ENCODE peak calls at places on chromosomes 12 and 14, in five cellular contexts. One of them, this sample, is unnamed.

GRCh38 chr14:103370087-103370486 is 15.1 kb upstream of the MARK3 start:
- DNase-seq in A673: no peak
- DNase-seq in tibial nerve: no peak
- DNase-seq in left ventricle myocardium inferior: no peak
- DNase-seq in IMR-90: no peak
- DNase-seq in this sample: no peak

GRCh38 chr14:35384386-35385041 is 20.0 kb downstream of the NFKBIA start:
- DNase-seq in IMR-90: peak; percentile 99
- DNase-seq in left ventricle myocardium inferior: peak; percentile 65
- DNase-seq in A673: no peak
- DNase-seq in tibial nerve: no peak
- DNase-seq in this sample: no peak

GRCh38 chr14:93959239-93960107 is 16.9 kb downstream of the ASB2 start:
- DNase-seq in tibial nerve: no peak
- DNase-seq in IMR-90: peak; percentile 95
- DNase-seq in A673: no peak
- DNase-seq in left ventricle myocardium inferior: no peak
- DNase-seq in this sample: peak; percentile 53

GRCh38 chr14:22882529-22883190 is 362 bp upstream of the REM2 start:
- DNase-seq in A673: peak; percentile 48
- DNase-seq in tibial nerve: no peak
- DNase-seq in IMR-90: peak; percentile 46
- DNase-seq in left ventricle myocardium inferior: no peak
- DNase-seq in this sample: no peak

GRCh38 chr12:99454539-99455172 is 192.9 kb upstream of the GARIN6 start:
- DNase-seq in A673: no peak
- DNase-seq in tibial nerve: no peak
- DNase-seq in IMR-90: no peak
- DNase-seq in left ventricle myocardium inferior: no peak
- DNase-seq in this sample: no peak

GRCh38 chr12:121456551-121456950 is 56.6 kb downstream of the RNF34 start:
- DNase-seq in A673: no peak
- DNase-seq in IMR-90: no peak
- DNase-seq in tibial nerve: no peak
- DNase-seq in left ventricle myocardium inferior: no peak
- DNase-seq in this sample: no peak

GRCh38 chr14:75793806-75794205 is 132.8 kb downstream of the TTLL5 start:
- DNase-seq in left ventricle myocardium inferior: no peak
- DNase-seq in IMR-90: peak; percentile 20
- DNase-seq in A673: no peak
- DNase-seq in tibial nerve: no peak
- DNase-seq in this sample: no peak

GRCh38 chr12:104748790-104749189 is 209.3 kb downstream of the SLC41A2 start:
- DNase-seq in A673: no peak
- DNase-seq in IMR-90: peak; percentile 60
- DNase-seq in left ventricle myocardium inferior: no peak
- DNase-seq in tibial nerve: no peak
- DNase-seq in this sample: peak; percentile 60

GRCh38 chr14:92135269-92135668 is 13.5 kb downstream of the CPSF2 start:
- DNase-seq in tibial nerve: no peak
- DNase-seq in A673: peak; percentile 26
- DNase-seq in left ventricle myocardium inferior: no peak
- DNase-seq in IMR-90: peak; percentile 59
- DNase-seq in this sample: no peak

GRCh38 chr12:65232490-65233077 is 45.9 kb upstream of the MSRB3 start:
- DNase-seq in IMR-90: peak; percentile 38
- DNase-seq in left ventricle myocardium inferior: no peak
- DNase-seq in A673: peak; percentile 52
- DNase-seq in tibial nerve: no peak
- DNase-seq in this sample: no peak

GRCh38 chr14:80390911-80391310 is 179.6 kb upstream of the DIO2 start:
- DNase-seq in A673: peak; percentile 2
- DNase-seq in tibial nerve: no peak
- DNase-seq in IMR-90: peak; percentile 51
- DNase-seq in left ventricle myocardium inferior: no peak
- DNase-seq in this sample: no peak

GRCh38 chr12:120625557-120626419 is 14.6 kb upstream of the CABP1 start:
- DNase-seq in A673: peak; percentile 24
- DNase-seq in IMR-90: no peak
- DNase-seq in left ventricle myocardium inferior: no peak
- DNase-seq in tibial nerve: no peak
- DNase-seq in this sample: no peak

GRCh38 chr12:55717397-55718007 is 1.7 kb downstream of the BLOC1S1 start:
- DNase-seq in A673: no peak
- DNase-seq in left ventricle myocardium inferior: no peak
- DNase-seq in IMR-90: peak; percentile 86
- DNase-seq in tibial nerve: no peak
- DNase-seq in this sample: no peak

GRCh38 chr12:2531371-2531770 is 263.4 kb upstream of the FKBP4 start:
- DNase-seq in tibial nerve: no peak
- DNase-seq in left ventricle myocardium inferior: no peak
- DNase-seq in A673: no peak
- DNase-seq in IMR-90: peak; percentile 8
- DNase-seq in this sample: no peak

GRCh38 chr12:14960548-14961465 is 594 bp downstream of the ARHGDIB start:
- DNase-seq in IMR-90: peak; percentile 36
- DNase-seq in left ventricle myocardium inferior: peak; percentile 55
- DNase-seq in tibial nerve: no peak
- DNase-seq in A673: peak; percentile 86
- DNase-seq in this sample: no peak

GRCh38 chr14:92847220-92848148 is 53.4 kb downstream of the GOLGA5 start:
- DNase-seq in left ventricle myocardium inferior: no peak
- DNase-seq in IMR-90: no peak
- DNase-seq in tibial nerve: no peak
- DNase-seq in A673: no peak
- DNase-seq in this sample: no peak

GRCh38 chr12:8648598-8649205 is 13.9 kb downstream of the MFAP5 start:
- DNase-seq in A673: no peak
- DNase-seq in IMR-90: no peak
- DNase-seq in tibial nerve: no peak
- DNase-seq in left ventricle myocardium inferior: no peak
- DNase-seq in this sample: no peak

GRCh38 chr14:97456958-97457357 is 659.8 kb downstream of the VRK1 start:
- DNase-seq in A673: peak; percentile 26
- DNase-seq in tibial nerve: no peak
- DNase-seq in left ventricle myocardium inferior: no peak
- DNase-seq in IMR-90: no peak
- DNase-seq in this sample: no peak

GRCh38 chr14:60163741-60164140 is 1.5 kb downstream of the DHRS7 start:
- DNase-seq in tibial nerve: no peak
- DNase-seq in A673: no peak
- DNase-seq in IMR-90: no peak
- DNase-seq in left ventricle myocardium inferior: no peak
- DNase-seq in this sample: no peak

GRCh38 chr12:113091506-113091905 is 35.0 kb downstream of the DTX1 start:
- DNase-seq in IMR-90: no peak
- DNase-seq in left ventricle myocardium inferior: no peak
- DNase-seq in A673: no peak
- DNase-seq in tibial nerve: no peak
- DNase-seq in this sample: no peak

GRCh38 chr12:113095405-113095804 is 38.9 kb downstream of the DTX1 start:
- DNase-seq in IMR-90: no peak
- DNase-seq in A673: no peak
- DNase-seq in left ventricle myocardium inferior: no peak
- DNase-seq in tibial nerve: no peak
- DNase-seq in this sample: no peak

GRCh38 chr12:113094738-113095137 is 38.2 kb downstream of the DTX1 start:
- DNase-seq in IMR-90: no peak
- DNase-seq in A673: no peak
- DNase-seq in tibial nerve: no peak
- DNase-seq in left ventricle myocardium inferior: no peak
- DNase-seq in this sample: no peak

GRCh38 chr12:113092478-113093408 is 36.2 kb downstream of the DTX1 start:
- DNase-seq in IMR-90: no peak
- DNase-seq in left ventricle myocardium inferior: peak; percentile 30
- DNase-seq in tibial nerve: no peak
- DNase-seq in A673: no peak
- DNase-seq in this sample: no peak

DNA sequence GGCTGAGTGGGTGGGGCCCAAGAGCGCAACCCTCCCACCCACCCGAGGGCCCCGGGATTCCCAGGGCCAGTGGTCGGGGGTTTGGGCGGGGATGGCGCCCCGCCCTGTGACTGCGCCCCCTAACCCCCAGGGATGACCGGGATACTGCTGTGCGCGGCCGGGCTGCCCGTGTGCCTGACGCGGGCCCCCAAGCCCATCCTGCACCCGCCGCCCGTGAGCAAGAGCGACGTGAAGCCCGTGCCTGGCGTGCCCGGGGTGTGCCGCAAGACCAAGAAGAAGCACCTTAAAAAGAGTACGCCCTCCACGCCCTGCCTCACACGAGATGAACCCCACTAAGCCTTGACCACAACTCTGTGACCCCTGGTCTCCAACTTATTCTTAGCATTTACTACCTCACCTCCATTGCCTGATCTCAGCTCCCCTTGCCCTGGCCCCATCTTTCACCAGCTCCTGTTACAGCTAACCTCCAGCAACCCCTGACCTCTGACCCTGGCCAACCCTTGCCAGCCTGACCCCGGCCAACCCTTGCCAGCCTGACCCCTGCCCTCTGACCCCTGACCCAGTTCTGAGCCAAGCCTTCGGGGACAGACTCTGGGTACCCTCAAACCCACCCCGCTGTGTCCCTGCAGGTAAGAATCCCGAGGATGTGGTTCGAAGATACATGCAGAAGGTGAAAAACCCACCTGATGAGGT is 37.0 kb downstream of the DTX1 start:
- DNase-seq in IMR-90: no peak
- DNase-seq in left ventricle myocardium inferior: no peak
- DNase-seq in tibial nerve: no peak
- DNase-seq in A673: no peak
- DNase-seq in this sample: no peak
- H3K4me1 ChIP-seq in IMR-90: no peaks in the 10 kb centered on the region
- H3K4me1 ChIP-seq in left ventricle myocardium inferior: peaks cover 12% of the 10 kb centered on the region
- H3K4me1 ChIP-seq in tibial nerve: no peaks in the 10 kb centered on the region
- H3K4me1 ChIP-seq in A673: peaks cover 8% of the 10 kb centered on the region
- H3K4me1 ChIP-seq in this sample: peaks cover 13% of the 10 kb centered on the region

GRCh38 chr14:84029246-84029645 is 1500.7 kb upstream of the FLRT2 start:
- DNase-seq in tibial nerve: no peak
- DNase-seq in IMR-90: no peak
- DNase-seq in A673: peak; percentile 52
- DNase-seq in left ventricle myocardium inferior: no peak
- DNase-seq in this sample: no peak
- H3K4me3 ChIP-seq in tibial nerve: no peak overlapping the region
- H3K4me3 ChIP-seq in IMR-90: no peak overlapping the region
- H3K4me3 ChIP-seq in A673: no peak overlapping the region
- H3K4me3 ChIP-seq in left ventricle myocardium inferior: no peak overlapping the region
- H3K4me3 ChIP-seq in this sample: no peak overlapping the region

GRCh38 chr12:54414191-54414525 is 4.9 kb downstream of the ITGA5 start:
- DNase-seq in left ventricle myocardium inferior: no peak
- DNase-seq in IMR-90: no peak
- DNase-seq in A673: no peak
- DNase-seq in tibial nerve: no peak
- DNase-seq in this sample: no peak

GRCh38 chr12:54415223-54415929 is 3.7 kb downstream of the ITGA5 start:
- DNase-seq in IMR-90: no peak
- DNase-seq in tibial nerve: no peak
- DNase-seq in left ventricle myocardium inferior: no peak
- DNase-seq in A673: no peak
- DNase-seq in this sample: no peak

GRCh38 chr12:54412786-54413185 is 6.3 kb downstream of the ITGA5 start:
- DNase-seq in tibial nerve: no peak
- DNase-seq in left ventricle myocardium inferior: no peak
- DNase-seq in IMR-90: no peak
- DNase-seq in A673: no peak
- DNase-seq in this sample: no peak

GRCh38 chr12:54412348-54412747 is 6.7 kb downstream of the ITGA5 start:
- DNase-seq in A673: no peak
- DNase-seq in tibial nerve: no peak
- DNase-seq in left ventricle myocardium inferior: no peak
- DNase-seq in IMR-90: no peak
- DNase-seq in this sample: no peak

DNA sequence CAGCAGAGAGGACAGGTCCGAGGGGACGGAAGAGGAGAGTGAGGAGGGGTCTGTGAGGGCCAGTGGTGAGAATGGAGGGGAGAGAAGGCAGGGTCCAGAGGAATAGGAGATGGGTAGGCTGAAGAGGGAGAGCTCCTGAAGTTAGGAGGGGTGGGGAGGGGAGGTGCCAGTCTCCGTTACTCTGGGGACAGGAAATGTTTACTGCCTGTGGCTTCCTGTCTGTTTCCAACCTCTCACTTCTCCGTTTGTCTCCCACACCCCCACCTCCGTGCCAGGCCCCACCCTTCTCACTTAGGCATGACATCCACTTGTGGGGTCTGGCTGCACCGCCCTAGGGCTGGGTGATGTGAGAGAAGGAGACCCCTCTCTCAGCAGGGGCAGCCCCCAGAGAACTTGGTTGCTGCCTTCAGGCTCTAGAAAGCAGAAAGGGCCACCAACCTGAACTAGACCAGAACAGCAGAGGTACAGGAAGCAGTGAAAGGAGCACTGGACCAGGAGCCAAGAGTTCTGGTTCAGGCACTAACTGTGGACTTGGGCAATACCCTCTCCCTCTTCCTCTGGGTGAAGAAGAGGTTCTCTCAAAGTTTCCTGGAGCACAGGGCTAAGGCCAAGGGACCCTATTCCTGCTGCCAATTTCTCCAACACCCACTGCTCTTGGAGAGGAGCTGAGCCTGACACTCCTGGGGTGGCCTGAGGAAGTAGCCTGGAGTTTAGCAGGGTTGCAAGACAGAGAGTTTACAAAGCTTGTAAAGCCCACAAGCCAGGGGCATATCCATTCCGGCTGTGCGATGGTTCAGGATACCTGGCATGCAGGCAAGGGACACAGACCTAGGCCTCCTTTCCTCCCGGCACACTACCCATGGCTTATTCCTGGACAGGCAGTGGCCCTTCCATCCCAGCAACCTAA is 5.5 kb downstream of the ITGA5 start:
- DNase-seq in IMR-90: no peak
- DNase-seq in tibial nerve: no peak
- DNase-seq in A673: peak; percentile 89
- DNase-seq in left ventricle myocardium inferior: peak; percentile 59
- DNase-seq in this sample: no peak
- H3K4me1 ChIP-seq in IMR-90: peaks cover 34% of the 10 kb centered on the region
- H3K4me1 ChIP-seq in tibial nerve: no peaks in the 10 kb centered on the region
- H3K4me1 ChIP-seq in A673: peaks cover 61% of the 10 kb centered on the region
- H3K4me1 ChIP-seq in left ventricle myocardium inferior: peaks cover 100% of the 10 kb centered on the region
- H3K4me1 ChIP-seq in this sample: peaks cover 52% of the 10 kb centered on the region

DNA sequence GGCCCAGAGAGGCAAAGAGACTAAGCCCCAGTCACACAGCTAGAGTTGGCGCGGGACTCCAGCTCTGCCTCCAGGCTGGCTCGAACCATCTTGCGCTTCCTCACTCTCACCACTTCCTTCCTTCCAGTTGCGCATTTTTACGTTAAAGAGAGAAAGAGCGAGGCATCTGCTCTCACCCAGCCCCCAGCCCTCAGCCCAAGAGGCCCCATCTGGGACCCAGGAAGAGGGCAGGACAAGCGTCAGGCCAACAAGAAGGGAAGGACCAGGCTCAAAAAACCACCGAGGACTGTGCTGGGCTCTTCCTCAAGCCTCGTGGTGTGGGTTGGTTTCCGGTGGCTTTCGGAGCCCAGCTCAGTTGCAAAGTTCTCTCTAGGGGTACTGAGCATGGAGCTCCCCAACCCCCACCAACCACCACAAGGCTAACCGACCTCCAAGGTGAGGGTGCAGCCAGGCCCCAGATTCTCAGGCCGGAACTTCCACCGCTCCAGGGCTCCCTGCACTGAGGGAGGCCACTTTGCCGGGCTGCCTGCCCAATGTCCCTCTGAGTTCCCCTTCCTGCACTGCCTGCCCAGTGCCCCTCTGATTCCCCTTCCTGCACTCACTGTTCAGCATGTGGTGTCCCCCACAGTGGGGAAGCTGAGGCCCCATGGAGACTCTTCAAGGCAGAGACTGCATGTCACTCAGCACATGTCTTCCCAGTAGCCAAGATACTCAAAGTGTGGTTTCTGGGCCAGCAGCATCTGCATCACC is 35.9 kb downstream of the TESC start:
- DNase-seq in IMR-90: no peak
- DNase-seq in tibial nerve: no peak
- DNase-seq in A673: no peak
- DNase-seq in left ventricle myocardium inferior: no peak
- DNase-seq in this sample: no peak
- H3K4me3 ChIP-seq in IMR-90: no peak overlapping the region
- H3K4me3 ChIP-seq in tibial nerve: no peak overlapping the region
- H3K4me3 ChIP-seq in A673: no peak overlapping the region
- H3K4me3 ChIP-seq in left ventricle myocardium inferior: no peak overlapping the region
- H3K4me3 ChIP-seq in this sample: peak overlapping the region; percentile 25

This sample was measured in thoracic aorta.